ENCODE peak calls at places on chromosomes 1 and 21, in four cellular contexts. H, Q, F and W are unnamed samples.
A peak's percentile ranks its signal among the peaks of the same experiment; 100 is the strongest.

GRCh38 chr1:185680453-185680852 is 53.7 kb upstream of the HMCN1 start:
- DNase-seq in H (no peak), F (no peak), Q (no peak), W (peak; percentile 82)

GRCh38 chr1:162899422-162900168 is 38.6 kb upstream of the CCDC190 start:
- DNase-seq in F (no peak), Q (no peak), H (peak; percentile 95), W (no peak)

GRCh38 chr1:59029768-59030167 is 245.9 kb upstream of the JUN start:
- DNase-seq in F (no peak), Q (no peak), H (no peak), W (no peak)

GRCh38 chr1:161962094-161962887 is 61.4 kb downstream of the OLFML2B start:
- DNase-seq in H (peak; percentile 89), Q (no peak), F (no peak), W (no peak)

GRCh38 chr1:183070923-183071618 is 47.9 kb downstream of the LAMC1 start:
- DNase-seq in F (no peak), Q (no peak), H (peak; percentile 87), W (no peak)

GRCh38 chr1:181112071-181112929 is 23.8 kb downstream of the IER5 start:
- DNase-seq in Q (no peak), H (peak; percentile 99), F (no peak), W (no peak)

GRCh38 chr1:220226752-220227151 is 45.5 kb downstream of the RAB3GAP2 start:
- DNase-seq in Q (no peak), F (no peak), H (no peak), W (no peak)

GRCh38 chr1:235683653-235684052 is 34.1 kb upstream of the GNG4 start:
- DNase-seq in H (no peak), F (no peak), Q (no peak), W (no peak)

GRCh38 chr21:19130379-19131028 is 726.9 kb upstream of the TMPRSS15 start:
- DNase-seq in H (no peak), F (no peak), Q (no peak), W (no peak)

GRCh38 chr1:183780757-183781156 is 24.2 kb upstream of the RGL1 start:
- DNase-seq in Q (no peak), H (no peak), F (no peak), W (no peak)

GRCh38 chr21:22297575-22297974 is 1299.4 kb downstream of the NCAM2 start:
- DNase-seq in F (no peak), Q (no peak), H (no peak), W (no peak)

GRCh38 chr1:197339092-197339836 is 71.2 kb downstream of the CRB1 start:
- DNase-seq in F (no peak), H (no peak), Q (no peak), W (no peak)

GRCh38 chr1:24932284-24932683 is 2.2 kb upstream of the RUNX3 start:
- DNase-seq in H (peak; percentile 61), Q (peak; percentile 86), F (peak; percentile 53), W (peak; percentile 94)

GRCh38 chr1:71780681-71781080 is 501.7 kb downstream of the NEGR1 start:
- DNase-seq in F (no peak), Q (no peak), H (peak; percentile 42), W (no peak)
- H3K27ac ChIP-seq in F (no peak overlapping the region), Q (no peak overlapping the region), H (no peak overlapping the region), W (no peak overlapping the region)

GRCh38 chr21:36297938-36298572 is 21.9 kb upstream of the MORC3 start:
- DNase-seq in F (peak; percentile 68), Q (no peak), H (peak; percentile 82), W (peak; percentile 85)
- H3K27ac ChIP-seq in F (peak overlapping the region; percentile 96), Q (no peak overlapping the region), H (peak overlapping the region; percentile 36), W (peak overlapping the region; percentile 84)

DNA sequence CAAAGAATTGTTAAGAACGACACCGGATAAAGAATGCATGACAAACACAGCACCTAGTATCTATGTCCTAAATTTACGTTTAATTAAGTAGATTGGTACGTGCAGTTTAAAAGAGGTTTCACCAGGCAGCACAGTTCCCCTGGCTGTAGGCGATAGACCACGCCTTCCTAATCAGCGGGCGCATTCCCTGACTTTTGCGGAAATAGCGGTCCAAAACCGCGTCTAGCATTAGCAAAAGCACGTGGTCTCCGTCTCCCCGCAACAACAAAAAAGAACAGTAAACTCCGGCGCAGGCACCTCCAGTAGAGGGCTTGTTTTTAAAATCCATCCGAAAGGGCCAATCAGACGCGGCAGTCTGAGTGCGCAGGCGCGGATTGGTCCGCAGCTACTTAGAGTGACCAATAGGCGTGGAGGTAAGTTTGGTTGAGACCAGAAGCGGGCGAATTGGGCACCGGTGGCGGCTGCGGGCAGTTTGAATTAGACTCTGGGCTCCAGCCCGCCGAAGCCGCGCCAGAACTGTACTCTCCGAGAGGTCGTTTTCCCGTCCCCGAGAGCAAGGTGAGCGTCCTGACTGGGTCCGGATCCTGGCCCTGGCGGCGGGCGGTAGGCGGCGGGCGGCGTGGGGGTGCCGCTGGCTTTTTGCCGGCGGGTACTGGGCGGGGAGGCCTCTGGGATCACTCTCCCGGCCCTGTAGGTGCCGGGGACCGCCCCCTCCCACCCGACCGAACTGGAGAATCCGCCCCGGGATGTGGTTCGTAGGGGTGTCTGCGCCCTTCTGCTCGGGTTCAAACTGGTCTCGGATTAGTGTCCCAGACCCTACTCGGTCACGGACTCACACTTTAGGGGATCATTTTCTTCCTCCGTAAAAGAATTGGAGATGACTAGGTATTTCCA is at the start of gene CENPF:
- DNase-seq in F (peak; percentile 84), Q (peak; percentile 97), H (peak; percentile 99), W (peak; percentile 94)
- H3K27ac ChIP-seq in F (no peak within 1 kb of the TSS), Q (peak within 1 kb of the TSS; percentile 60), H (peak within 1 kb of the TSS; percentile 63), W (no peak within 1 kb of the TSS)

DNA sequence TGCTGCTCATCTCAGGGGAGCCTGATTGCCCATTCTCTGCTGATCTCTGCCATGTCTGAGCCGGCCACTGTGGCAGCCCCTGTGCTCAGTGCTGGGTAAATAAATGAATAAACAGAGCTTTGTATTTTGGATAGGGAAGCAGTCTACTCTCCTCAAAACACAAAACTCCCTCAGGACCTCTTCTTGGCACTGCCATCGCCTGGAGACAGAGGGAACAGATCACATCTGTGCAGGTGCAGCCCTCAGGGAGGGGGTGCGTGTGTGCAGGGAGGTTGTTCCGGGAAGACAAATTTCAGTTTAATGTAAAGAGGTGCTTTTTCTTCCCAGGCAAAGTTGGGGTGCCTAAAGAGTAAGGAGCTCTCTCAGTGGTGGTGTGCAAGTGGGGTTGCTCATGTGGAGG is 7.7 kb upstream of the FAM167B start:
- DNase-seq in F (no peak), H (no peak), Q (peak; percentile 49), W (no peak)
- H3K27ac ChIP-seq in F (no peak overlapping the region), H (no peak overlapping the region), Q (no peak overlapping the region), W (no peak overlapping the region)

GRCh38 chr1:203146537-203146936 is 19.0 kb downstream of the ADORA1 start:
- DNase-seq in F (no peak), Q (no peak), H (no peak), W (no peak)
- H3K27ac ChIP-seq in F (no peak overlapping the region), Q (no peak overlapping the region), H (no peak overlapping the region), W (no peak overlapping the region)

GRCh38 chr1:189774721-189775287 is 702.9 kb downstream of the BRINP3 start:
- DNase-seq in F (no peak), H (no peak), Q (no peak), W (no peak)
- H3K27ac ChIP-seq in F (no peak overlapping the region), H (no peak overlapping the region), Q (no peak overlapping the region), W (no peak overlapping the region)

GRCh38 chr1:206823725-206824124 is 41.7 kb upstream of the IL20 start:
- DNase-seq in F (no peak), Q (no peak), H (peak; percentile 30), W (no peak)
- H3K27ac ChIP-seq in F (no peak overlapping the region), Q (no peak overlapping the region), H (no peak overlapping the region), W (no peak overlapping the region)